ENCODE peak calls at places on chromosomes 6 and 20, in ten cellular contexts. One of them, this sample, is unnamed.

GRCh38 chr20:11902264-11902663 is 15.4 kb upstream of the BTBD3 start:
- DNase-seq in stomach: no peak
- DNase-seq in adrenal gland: no peak
- DNase-seq in kidney tubule cell: peak
- DNase-seq in AG09319: no peak
- DNase-seq in iPS DF 19.7: no peak
- DNase-seq in cardiac fibroblast: peak
- DNase-seq in NCI-H2029: no peak
- DNase-seq in aorta: no peak
- DNase-seq in AML-193: no peak
- DNase-seq in this sample: peak

GRCh38 chr20:40741507-40742106 is 52.6 kb upstream of the MAFB start:
- DNase-seq in stomach: peak
- DNase-seq in adrenal gland: peak
- DNase-seq in kidney tubule cell: peak
- DNase-seq in AG09319: peak
- DNase-seq in iPS DF 19.7: no peak
- DNase-seq in cardiac fibroblast: peak
- DNase-seq in NCI-H2029: peak
- DNase-seq in aorta: peak
- DNase-seq in AML-193: peak
- DNase-seq in this sample: no peak

GRCh38 chr20:16394784-16395183 is 178.5 kb downstream of the KIF16B start:
- DNase-seq in stomach: no peak
- DNase-seq in adrenal gland: no peak
- DNase-seq in kidney tubule cell: no peak
- DNase-seq in AG09319: no peak
- DNase-seq in iPS DF 19.7: no peak
- DNase-seq in cardiac fibroblast: no peak
- DNase-seq in NCI-H2029: no peak
- DNase-seq in aorta: no peak
- DNase-seq in AML-193: no peak
- DNase-seq in this sample: no peak

GRCh38 chr6:166786704-166787293 is 159.7 kb upstream of the RPS6KA2 start:
- DNase-seq in stomach: no peak
- DNase-seq in adrenal gland: peak
- DNase-seq in kidney tubule cell: peak
- DNase-seq in AG09319: peak
- DNase-seq in iPS DF 19.7: no peak
- DNase-seq in cardiac fibroblast: peak
- DNase-seq in NCI-H2029: peak
- DNase-seq in aorta: no peak
- DNase-seq in AML-193: peak
- DNase-seq in this sample: peak

GRCh38 chr6:38337819-38338465 is 301.8 kb downstream of the BTBD9 start:
- DNase-seq in stomach: no peak
- DNase-seq in adrenal gland: no peak
- DNase-seq in kidney tubule cell: peak
- DNase-seq in AG09319: peak
- DNase-seq in iPS DF 19.7: no peak
- DNase-seq in cardiac fibroblast: peak
- DNase-seq in NCI-H2029: no peak
- DNase-seq in aorta: no peak
- DNase-seq in AML-193: no peak
- DNase-seq in this sample: no peak

GRCh38 chr6:147553099-147553498 is 44.6 kb downstream of the SAMD5 start:
- DNase-seq in stomach: no peak
- DNase-seq in adrenal gland: no peak
- DNase-seq in kidney tubule cell: no peak
- DNase-seq in AG09319: no peak
- DNase-seq in iPS DF 19.7: no peak
- DNase-seq in cardiac fibroblast: no peak
- DNase-seq in NCI-H2029: no peak
- DNase-seq in aorta: no peak
- DNase-seq in AML-193: no peak
- DNase-seq in this sample: no peak

GRCh38 chr6:44067073-44067759 is 60.0 kb downstream of the MRPL14 start:
- DNase-seq in stomach: no peak
- DNase-seq in adrenal gland: no peak
- DNase-seq in kidney tubule cell: no peak
- DNase-seq in AG09319: no peak
- DNase-seq in iPS DF 19.7: no peak
- DNase-seq in cardiac fibroblast: no peak
- DNase-seq in NCI-H2029: no peak
- DNase-seq in aorta: no peak
- DNase-seq in AML-193: no peak
- DNase-seq in this sample: no peak

GRCh38 chr6:43952746-43953145 is 174.5 kb downstream of the MRPL14 start:
- DNase-seq in stomach: no peak
- DNase-seq in adrenal gland: peak
- DNase-seq in kidney tubule cell: no peak
- DNase-seq in AG09319: no peak
- DNase-seq in iPS DF 19.7: no peak
- DNase-seq in cardiac fibroblast: no peak
- DNase-seq in NCI-H2029: no peak
- DNase-seq in aorta: no peak
- DNase-seq in AML-193: no peak
- DNase-seq in this sample: no peak

GRCh38 chr6:140993515-140993914 is 1139.2 kb upstream of the GJE1 start:
- DNase-seq in stomach: no peak
- DNase-seq in adrenal gland: no peak
- DNase-seq in kidney tubule cell: no peak
- DNase-seq in AG09319: no peak
- DNase-seq in iPS DF 19.7: no peak
- DNase-seq in cardiac fibroblast: no peak
- DNase-seq in NCI-H2029: no peak
- DNase-seq in aorta: no peak
- DNase-seq in AML-193: no peak
- DNase-seq in this sample: no peak

GRCh38 chr6:42322676-42323075 is 105.0 kb upstream of the MRPS10 start:
- DNase-seq in stomach: no peak
- DNase-seq in adrenal gland: no peak
- DNase-seq in kidney tubule cell: no peak
- DNase-seq in AG09319: no peak
- DNase-seq in iPS DF 19.7: no peak
- DNase-seq in cardiac fibroblast: no peak
- DNase-seq in NCI-H2029: no peak
- DNase-seq in aorta: no peak
- DNase-seq in AML-193: no peak
- DNase-seq in this sample: no peak

GRCh38 chr6:113540491-113540890 is 316.7 kb upstream of the MARCKS start:
- DNase-seq in stomach: no peak
- DNase-seq in adrenal gland: no peak
- DNase-seq in kidney tubule cell: peak
- DNase-seq in AG09319: no peak
- DNase-seq in iPS DF 19.7: no peak
- DNase-seq in cardiac fibroblast: no peak
- DNase-seq in NCI-H2029: no peak
- DNase-seq in aorta: no peak
- DNase-seq in AML-193: no peak
- DNase-seq in this sample: peak

GRCh38 chr20:21099653-21100589 is 6.2 kb downstream of the LINC00237 start:
- DNase-seq in stomach: peak
- DNase-seq in adrenal gland: no peak
- DNase-seq in kidney tubule cell: no peak
- DNase-seq in AG09319: no peak
- DNase-seq in iPS DF 19.7: no peak
- DNase-seq in cardiac fibroblast: peak
- DNase-seq in NCI-H2029: peak
- DNase-seq in aorta: peak
- DNase-seq in AML-193: peak
- DNase-seq in this sample: no peak

GRCh38 chr6:104835782-104836181 is 23.9 kb downstream of the HACE1 start:
- DNase-seq in stomach: no peak
- DNase-seq in adrenal gland: no peak
- DNase-seq in kidney tubule cell: no peak
- DNase-seq in AG09319: no peak
- DNase-seq in iPS DF 19.7: no peak
- DNase-seq in cardiac fibroblast: no peak
- DNase-seq in NCI-H2029: no peak
- DNase-seq in aorta: no peak
- DNase-seq in AML-193: no peak
- DNase-seq in this sample: no peak

GRCh38 chr6:68144667-68145066 is 490.4 kb upstream of the ADGRB3 start:
- DNase-seq in stomach: no peak
- DNase-seq in adrenal gland: no peak
- DNase-seq in kidney tubule cell: no peak
- DNase-seq in AG09319: no peak
- DNase-seq in iPS DF 19.7: no peak
- DNase-seq in cardiac fibroblast: no peak
- DNase-seq in NCI-H2029: no peak
- DNase-seq in aorta: no peak
- DNase-seq in AML-193: no peak
- DNase-seq in this sample: no peak

GRCh38 chr6:79158856-79159516 is 75.5 kb downstream of the HMGN3 start:
- DNase-seq in stomach: no peak
- DNase-seq in adrenal gland: no peak
- DNase-seq in kidney tubule cell: peak
- DNase-seq in AG09319: no peak
- DNase-seq in iPS DF 19.7: no peak
- DNase-seq in cardiac fibroblast: no peak
- DNase-seq in NCI-H2029: no peak
- DNase-seq in aorta: no peak
- DNase-seq in AML-193: no peak
- DNase-seq in this sample: peak

GRCh38 chr6:22290045-22290444 is 6.8 kb downstream of the PRL start:
- DNase-seq in stomach: no peak
- DNase-seq in adrenal gland: no peak
- DNase-seq in kidney tubule cell: no peak
- DNase-seq in AG09319: no peak
- DNase-seq in iPS DF 19.7: no peak
- DNase-seq in cardiac fibroblast: no peak
- DNase-seq in NCI-H2029: no peak
- DNase-seq in aorta: no peak
- DNase-seq in AML-193: no peak
- DNase-seq in this sample: no peak

GRCh38 chr20:54107181-54107580 is 36.8 kb upstream of the BCAS1 start:
- DNase-seq in stomach: no peak
- DNase-seq in adrenal gland: no peak
- DNase-seq in kidney tubule cell: no peak
- DNase-seq in AG09319: no peak
- DNase-seq in iPS DF 19.7: no peak
- DNase-seq in cardiac fibroblast: no peak
- DNase-seq in NCI-H2029: no peak
- DNase-seq in aorta: no peak
- DNase-seq in AML-193: no peak
- DNase-seq in this sample: no peak

GRCh38 chr6:26024651-26025046 is 62.0 kb downstream of the TRIM38 start:
- DNase-seq in stomach: no peak
- DNase-seq in adrenal gland: no peak
- DNase-seq in kidney tubule cell: no peak
- DNase-seq in AG09319: no peak
- DNase-seq in iPS DF 19.7: no peak
- DNase-seq in cardiac fibroblast: no peak
- DNase-seq in NCI-H2029: no peak
- DNase-seq in aorta: no peak
- DNase-seq in AML-193: no peak
- DNase-seq in this sample: no peak

GRCh38 chr6:128239898-128240509 is 280.4 kb downstream of the PTPRK start:
- DNase-seq in stomach: no peak
- DNase-seq in adrenal gland: no peak
- DNase-seq in kidney tubule cell: no peak
- DNase-seq in AG09319: no peak
- DNase-seq in iPS DF 19.7: no peak
- DNase-seq in cardiac fibroblast: no peak
- DNase-seq in NCI-H2029: no peak
- DNase-seq in aorta: no peak
- DNase-seq in AML-193: no peak
- DNase-seq in this sample: no peak